ENCODE peak calls at places on chromosomes 13 and 19, in four cellular contexts. J is K562, P is cardiac fibroblast, V is fibroblast of the aortic adventitia. S is an unnamed sample.

GRCh38 chr19:10009269-10009665 is 1.0 kb downstream of the COL5A3 start:
- DNase-seq in J (peak), V (peak), P (peak), S (peak)

GRCh38 chr13:101640797-101641400 is 188.4 kb downstream of the ITGBL1 start:
- DNase-seq in J (no peak), P (peak), V (peak), S (peak)

GRCh38 chr19:16922949-16923348 is 34.1 kb downstream of the F2RL3 start:
- DNase-seq in P (no peak), V (no peak), J (no peak), S (no peak)

GRCh38 chr19:38944981-38945506 is 14.3 kb downstream of the MRPS12 start:
- DNase-seq in J (peak), P (no peak), V (no peak), S (peak)

GRCh38 chr13:23799945-23800344 is 89.3 kb downstream of the MIPEP start:
- DNase-seq in J (no peak), V (no peak), P (peak), S (no peak)

GRCh38 chr13:34464011-34464410 is 478.1 kb upstream of the NBEA start:
- DNase-seq in V (peak), P (peak), J (no peak), S (peak)

GRCh38 chr19:45922281-45922680 is 7.7 kb upstream of the NANOS2 start:
- DNase-seq in P (no peak), J (no peak), V (no peak), S (no peak)

GRCh38 chr19:34645551-34645950 is 31.4 kb downstream of the SCGB2B2 start:
- DNase-seq in P (no peak), V (no peak), J (no peak), S (no peak)

GRCh38 chr13:109790071-109790470 is 3.7 kb upstream of the IRS2 start:
- DNase-seq in P (no peak), J (no peak), V (no peak), S (no peak)

GRCh38 chr13:35990196-35990595 is 141.0 kb downstream of the DCLK1 start:
- DNase-seq in J (no peak), V (no peak), P (no peak), S (no peak)

GRCh38 chr13:112588490-112589297 is 741 bp upstream of the TUBGCP3 start:
- DNase-seq in V (no peak), P (no peak), J (no peak), S (peak)

GRCh38 chr19:10230155-10230903 is 802 bp downstream of the S1PR2 start:
- DNase-seq in V (peak), P (no peak), J (peak), S (peak)

GRCh38 chr13:66159526-66159925 is 1070.6 kb downstream of the PCDH9 start:
- DNase-seq in V (peak), J (no peak), P (no peak), S (no peak)

GRCh38 chr13:90414691-90415596 is 932.5 kb upstream of the MIR17HG start:
- DNase-seq in J (no peak), V (peak), P (peak), S (peak)

GRCh38 chr19:1173160-1173844 is 766 bp downstream of the SBNO2 start:
- DNase-seq in V (no peak), J (peak), P (no peak), S (no peak)

GRCh38 chr13:103287659-103288058 is 221.4 kb upstream of the SLC10A2 start:
- DNase-seq in J (no peak), V (peak), P (peak), S (no peak)

GRCh38 chr19:19602713-19603320 is 15.7 kb downstream of the PBX4 start:
- DNase-seq in P (no peak), J (no peak), V (no peak), S (no peak)

GRCh38 chr19:50147462-50148423 is 15.3 kb downstream of the IZUMO2 start:
- DNase-seq in P (peak), V (peak), J (peak), S (peak)

GRCh38 chr19:6822311-6822670 is 49.8 kb downstream of the VAV1 start:
- DNase-seq in P (no peak), V (no peak), J (no peak), S (no peak)

GRCh38 chr19:35725216-35725861 is 7.5 kb downstream of the KMT2B start:
- DNase-seq in P (no peak), J (no peak), V (no peak), S (no peak)

GRCh38 chr13:30943881-30944280 is 11.4 kb downstream of the TEX26 start:
- DNase-seq in V (no peak), P (no peak), J (no peak), S (peak)

GRCh38 chr19:37988758-37989635 is 82.0 kb downstream of the SIPA1L3 start:
- DNase-seq in P (no peak), J (no peak), V (no peak), S (no peak)

GRCh38 chr13:99366075-99366987 is 59.1 kb upstream of the GPR183 start:
- DNase-seq in P (no peak), J (no peak), V (no peak), S (no peak)

GRCh38 chr19:15218501-15218900 is 13.7 kb downstream of the EPHX3 start:
- DNase-seq in J (no peak), V (no peak), P (no peak), S (no peak)

GRCh38 chr13:95968906-95969305 is 84.3 kb downstream of the UGGT2 start:
- DNase-seq in V (no peak), J (no peak), P (no peak), S (no peak)

GRCh38 chr19:50568321-50569022 is at the start of gene LRRC4B:
- DNase-seq in P (no peak), J (peak), V (no peak), S (no peak)

GRCh38 chr19:17021793-17022590 is 4.6 kb downstream of the CPAMD8 start:
- DNase-seq in P (peak), J (no peak), V (peak), S (peak)

GRCh38 chr19:41918653-41919244 is 9.5 kb downstream of the ERFL start:
- DNase-seq in P (no peak), V (no peak), J (no peak), S (no peak)

GRCh38 chr19:18415177-18415867 is 3.9 kb upstream of the SSBP4 start:
- DNase-seq in J (peak), V (peak), P (peak), S (peak)

GRCh38 chr13:31476753-31477152 is 262.6 kb upstream of the RXFP2 start:
- DNase-seq in P (peak), V (peak), J (no peak), S (no peak)

GRCh38 chr19:33393286-33394005 is 19.9 kb downstream of the CEBPG start:
- DNase-seq in V (no peak), J (no peak), P (no peak), S (no peak)

GRCh38 chr19:41409288-41409687 is 11.7 kb downstream of the BCKDHA start:
- DNase-seq in P (peak), V (peak), J (no peak), S (peak)

GRCh38 chr13:96680898-96681297 is 313.4 kb downstream of the OXGR1 start:
- DNase-seq in V (no peak), J (no peak), P (no peak), S (no peak)

GRCh38 chr19:33325920-33326319 is 23.6 kb upstream of the CEBPA start:
- DNase-seq in P (peak), J (no peak), V (peak), S (no peak)

GRCh38 chr13:90415902-90416301 is 931.6 kb upstream of the MIR17HG start:
- DNase-seq in P (no peak), J (no peak), V (no peak), S (peak)

GRCh38 chr13:50357586-50358118 is 342.4 kb downstream of the KCNRG start:
- DNase-seq in J (no peak), P (peak), V (peak), S (peak)

GRCh38 chr13:46667687-46668281 is 114.8 kb downstream of the LRCH1 start:
- DNase-seq in V (peak), P (no peak), J (no peak), S (no peak)

GRCh38 chr13:46666727-46667456 is 113.9 kb downstream of the LRCH1 start:
- DNase-seq in P (no peak), V (no peak), J (no peak), S (no peak)

GRCh38 chr13:46664195-46664594 is 111.2 kb downstream of the LRCH1 start:
- DNase-seq in V (no peak), J (no peak), P (no peak), S (no peak)

GRCh38 chr13:46665243-46665629 is 112.3 kb downstream of the LRCH1 start:
- DNase-seq in V (peak), J (no peak), P (no peak), S (no peak)

GRCh38 chr13:46665630-46666482 is 112.9 kb downstream of the LRCH1 start:
- DNase-seq in J (no peak), V (no peak), P (no peak), S (no peak)
- H3K4me3 ChIP-seq in J (no peak), V (no peak), P (no peak), S (no peak)

GRCh38 chr19:51626675-51627074 is 3.5 kb downstream of the SIGLEC5 start:
- DNase-seq in J (no peak), V (no peak), P (no peak), S (no peak)

GRCh38 chr19:51615991-51616390 is 14.2 kb downstream of the SIGLEC5 start:
- DNase-seq in P (no peak), J (no peak), V (no peak), S (no peak)

GRCh38 chr19:51621178-51621577 is 9.0 kb downstream of the SIGLEC5 start:
- DNase-seq in V (no peak), P (no peak), J (no peak), S (no peak)
- TF ChIP-seq CTCF in V (no peak), P (no peak), J (no peak), S (no peak)

DNA sequence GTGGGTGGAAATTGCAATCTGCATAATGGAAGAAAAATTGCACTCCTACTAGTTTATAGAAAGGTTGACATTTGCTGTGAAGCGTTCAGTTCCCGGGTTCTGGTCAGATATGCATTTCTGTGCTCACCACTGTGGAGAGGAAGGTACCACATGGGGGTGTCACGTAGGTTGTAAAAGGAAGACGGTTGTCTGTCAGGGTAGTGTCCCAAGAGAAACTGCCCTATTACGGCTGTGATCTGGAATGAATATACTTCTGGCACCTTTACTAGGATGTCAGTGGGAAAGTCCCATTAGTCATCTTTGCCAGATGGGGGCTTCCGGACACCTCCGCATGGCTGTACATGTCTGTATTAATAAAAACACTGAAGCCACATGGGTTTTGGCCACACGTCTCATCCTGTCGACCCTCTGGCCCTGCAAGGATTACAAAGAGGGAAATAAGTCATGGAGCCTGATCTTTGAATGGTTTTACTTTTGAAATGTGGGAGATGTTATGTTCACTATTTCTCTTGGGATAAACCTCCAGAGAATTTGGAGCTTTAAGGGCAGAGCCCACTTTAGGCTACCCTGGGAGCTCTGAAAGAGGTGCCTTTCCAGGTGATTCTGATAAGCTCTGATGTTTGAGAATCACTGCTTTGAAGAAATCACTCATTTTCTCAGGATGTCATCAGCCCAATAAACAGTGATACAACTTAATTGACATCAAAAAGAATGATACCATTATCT is 133.9 kb downstream of the AKAP11 start:
- DNase-seq in V (peak), J (no peak), P (peak), S (peak)
- H3K4me3 ChIP-seq in V (no peak), J (no peak), P (no peak), S (no peak)

GRCh38 chr19:48844472-48844871 is 8.2 kb upstream of the HSD17B14 start:
- DNase-seq in V (peak), J (peak), P (peak), S (peak)
- TF ChIP-seq CTCF in V (peak), J (no peak), P (peak), S (no peak)

GRCh38 chr13:49113526-49114286 is 106.4 kb upstream of the MLNR start:
- DNase-seq in P (peak), J (no peak), V (peak), S (peak)
- H3K4me3 ChIP-seq in P (no peak), J (no peak), V (peak), S (no peak)

GRCh38 chr13:92967923-92968322 is 258.7 kb upstream of the GPC6 start:
- DNase-seq in V (peak), P (peak), J (no peak), S (peak)
- TF ChIP-seq CTCF in V (peak), P (peak), J (no peak), S (peak)

GRCh38 chr19:4175669-4175931 is 6.8 kb downstream of the SIRT6 start:
- DNase-seq in J (no peak), P (no peak), V (no peak), S (no peak)

GRCh38 chr19:4174212-4174894 is 8.0 kb downstream of the SIRT6 start:
- DNase-seq in V (no peak), P (no peak), J (no peak), S (no peak)

GRCh38 chr19:4172861-4173473 is 9.4 kb downstream of the SIRT6 start:
- DNase-seq in V (peak), J (peak), P (peak), S (peak)

GRCh38 chr19:4174895-4175668 is 7.3 kb downstream of the SIRT6 start:
- DNase-seq in J (no peak), V (no peak), P (no peak), S (no peak)

DNA sequence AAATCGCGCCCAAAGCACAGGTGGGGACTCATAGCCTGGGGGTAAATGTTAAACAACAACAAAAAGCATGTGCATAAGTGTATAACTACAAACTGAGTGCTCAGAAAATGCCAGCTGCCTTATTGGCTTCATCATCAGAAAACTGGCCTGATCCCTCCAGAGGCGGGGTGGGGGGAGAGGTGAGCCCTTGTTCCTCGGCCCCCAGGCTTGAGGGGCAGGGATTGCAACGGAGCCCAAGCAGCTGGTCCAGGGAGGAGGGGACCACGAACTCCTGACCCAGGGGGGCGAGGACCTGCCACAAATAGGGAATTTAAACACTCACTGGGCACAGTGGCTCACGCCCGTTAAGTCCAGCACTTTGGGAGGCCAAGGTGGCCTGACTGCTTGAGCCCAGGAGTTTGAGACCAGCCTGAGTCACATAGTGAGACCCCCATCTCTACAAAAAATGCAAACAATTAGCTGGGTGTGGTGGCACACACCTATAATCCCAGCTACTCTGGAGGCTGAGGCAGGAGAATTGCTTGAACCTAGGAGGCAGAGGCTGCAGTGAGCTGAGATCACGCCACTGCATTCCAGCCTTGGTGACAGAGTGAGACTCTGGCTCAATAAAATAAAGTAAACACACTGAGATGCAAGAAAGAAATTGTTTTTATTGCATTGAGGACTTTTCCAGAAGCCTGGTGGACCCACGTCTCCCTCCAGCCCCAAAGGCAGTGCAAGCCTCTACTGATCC is 8.7 kb downstream of the SIRT6 start:
- DNase-seq in P (no peak), J (no peak), V (no peak), S (no peak)
- H3K4me3 ChIP-seq in P (no peak), J (no peak), V (no peak), S (no peak)

DNA sequence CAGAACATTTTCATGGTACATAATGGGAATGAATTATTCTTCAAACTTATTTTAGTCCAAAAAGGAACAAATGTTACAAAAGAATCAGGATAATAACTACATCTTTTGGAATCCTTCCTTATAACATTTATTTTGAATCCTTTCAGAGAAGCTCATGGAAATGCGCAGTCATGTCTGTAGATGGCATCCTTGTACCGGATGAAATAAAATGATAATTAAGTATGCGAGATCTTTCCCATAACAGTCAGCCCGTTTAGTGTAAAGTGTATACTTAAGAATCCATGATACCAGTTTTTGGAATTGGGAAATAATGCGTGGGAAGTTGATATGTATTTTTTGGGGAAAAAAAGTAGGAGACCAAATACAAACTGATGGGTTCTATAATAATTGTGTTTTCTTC is 418.8 kb downstream of the GPC5 start:
- DNase-seq in J (peak), P (peak), V (peak), S (no peak)
- TF ChIP-seq CTCF in J (no peak), P (no peak), V (peak), S (no peak)

DNA sequence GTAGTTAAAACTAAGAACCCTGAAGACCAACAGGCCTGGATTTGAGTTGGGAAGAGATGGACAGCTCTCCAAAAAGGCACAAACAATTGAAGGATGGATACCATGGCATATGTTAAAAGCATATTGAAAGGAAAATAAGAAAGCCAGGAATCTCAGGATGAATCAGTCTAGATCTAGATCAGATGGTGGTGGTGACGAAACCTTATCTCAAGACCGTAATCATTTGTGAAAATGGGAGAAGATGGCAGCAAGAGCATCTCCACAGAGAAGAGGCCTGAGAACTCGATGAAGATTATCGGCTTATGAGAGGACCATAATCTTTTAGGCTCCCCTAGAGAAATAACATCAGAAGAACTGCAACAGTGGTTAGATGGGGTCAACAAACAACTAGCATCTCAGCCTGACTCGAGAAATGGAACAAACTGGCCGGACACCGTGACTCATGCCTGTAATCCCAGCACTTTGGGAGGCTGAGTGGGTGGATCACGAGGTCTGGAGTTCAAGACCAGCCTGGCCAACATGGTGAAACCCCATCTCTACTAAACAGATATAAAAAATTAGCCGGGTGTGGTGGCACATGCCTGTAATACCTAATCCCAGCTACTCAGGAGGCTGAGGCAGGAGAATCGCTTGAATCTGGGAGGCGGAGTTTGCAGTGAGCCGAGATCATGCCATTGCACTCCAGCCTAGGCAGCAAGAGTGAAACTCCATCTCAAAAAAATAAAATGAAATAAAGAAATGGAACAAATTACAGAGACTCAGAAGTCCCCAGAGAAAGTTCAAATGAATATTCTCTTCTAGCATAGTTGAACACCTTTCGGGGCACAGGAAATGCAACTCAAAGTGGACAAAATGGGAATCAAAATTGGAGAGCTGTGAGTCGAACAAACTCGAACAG is 47.6 kb downstream of the FOXO1 start:
- DNase-seq in P (no peak), V (no peak), J (no peak), S (no peak)
- H3K4me3 ChIP-seq in P (no peak), V (no peak), J (no peak), S (no peak)

GRCh38 chr19:3575949-3576673 is 3.4 kb downstream of the HMG20B start:
- DNase-seq in J (no peak), V (no peak), P (no peak), S (no peak)

GRCh38 chr19:3573858-3574637 is 1.3 kb downstream of the HMG20B start:
- DNase-seq in J (peak), P (peak), V (peak), S (peak)

GRCh38 chr19:3576696-3577443 is 4.1 kb downstream of the HMG20B start:
- DNase-seq in V (peak), J (peak), P (peak), S (peak)

GRCh38 chr19:3573162-3573857 is 566 bp downstream of the HMG20B start:
- DNase-seq in V (no peak), P (no peak), J (no peak), S (peak)

GRCh38 chr19:3575260-3575741 is 2.6 kb downstream of the HMG20B start:
- DNase-seq in J (no peak), V (no peak), P (peak), S (no peak)
- TF ChIP-seq CTCF in J (peak), V (peak), P (peak), S (peak)